ENCODE peak calls at places on chromosome 18, in nine cellular contexts. One of them, this sample, is unnamed. For H4K20me1, the result is how much of the 10 kb centered on the place peaks cover.

GRCh38 chr18:29305516-29305915 is 1128.6 kb upstream of the CDH2 start:
- DNase-seq in GM23248: no peak
- DNase-seq in HCT116: no peak
- DNase-seq in GM23338: no peak
- DNase-seq in neural progenitor cell: no peak
- DNase-seq in hepatocyte: no peak
- DNase-seq in PC-3: no peak
- DNase-seq in SK-N-SH: no peak
- DNase-seq in MM.1S: no peak
- DNase-seq in this sample: no peak

GRCh38 chr18:43671431-43671830 is 394.1 kb upstream of the SYT4 start:
- DNase-seq in GM23248: no peak
- DNase-seq in HCT116: no peak
- DNase-seq in GM23338: no peak
- DNase-seq in neural progenitor cell: no peak
- DNase-seq in hepatocyte: no peak
- DNase-seq in PC-3: peak
- DNase-seq in SK-N-SH: no peak
- DNase-seq in MM.1S: no peak
- DNase-seq in this sample: no peak

GRCh38 chr18:41075212-41075611 is 879.8 kb upstream of the PIK3C3 start:
- DNase-seq in GM23248: peak
- DNase-seq in HCT116: no peak
- DNase-seq in GM23338: no peak
- DNase-seq in neural progenitor cell: peak
- DNase-seq in hepatocyte: peak
- DNase-seq in PC-3: peak
- DNase-seq in SK-N-SH: no peak
- DNase-seq in MM.1S: peak
- DNase-seq in this sample: no peak

GRCh38 chr18:77063256-77063655 is 69.3 kb downstream of the MBP start:
- DNase-seq in GM23248: no peak
- DNase-seq in HCT116: no peak
- DNase-seq in GM23338: peak
- DNase-seq in neural progenitor cell: no peak
- DNase-seq in hepatocyte: no peak
- DNase-seq in PC-3: peak
- DNase-seq in SK-N-SH: no peak
- DNase-seq in MM.1S: peak
- DNase-seq in this sample: peak

GRCh38 chr18:46946656-46947282 is 29.4 kb downstream of the KATNAL2 start:
- DNase-seq in GM23248: peak
- DNase-seq in HCT116: no peak
- DNase-seq in GM23338: peak
- DNase-seq in neural progenitor cell: peak
- DNase-seq in hepatocyte: peak
- DNase-seq in PC-3: no peak
- DNase-seq in SK-N-SH: peak
- DNase-seq in MM.1S: peak
- DNase-seq in this sample: no peak

GRCh38 chr18:60668583-60668982 is 296.0 kb upstream of the MC4R start:
- DNase-seq in GM23248: no peak
- DNase-seq in HCT116: no peak
- DNase-seq in GM23338: peak
- DNase-seq in neural progenitor cell: no peak
- DNase-seq in hepatocyte: no peak
- DNase-seq in PC-3: peak
- DNase-seq in SK-N-SH: no peak
- DNase-seq in MM.1S: no peak
- DNase-seq in this sample: no peak

GRCh38 chr18:58263055-58263732 is 219.2 kb downstream of the NEDD4L start:
- DNase-seq in GM23248: no peak
- DNase-seq in HCT116: peak
- DNase-seq in GM23338: peak
- DNase-seq in neural progenitor cell: no peak
- DNase-seq in hepatocyte: peak
- DNase-seq in PC-3: peak
- DNase-seq in SK-N-SH: no peak
- DNase-seq in MM.1S: no peak
- DNase-seq in this sample: no peak

GRCh38 chr18:68817584-68817983 is 19.7 kb downstream of the CCDC102B start:
- DNase-seq in GM23248: peak
- DNase-seq in HCT116: no peak
- DNase-seq in GM23338: no peak
- DNase-seq in neural progenitor cell: no peak
- DNase-seq in hepatocyte: no peak
- DNase-seq in PC-3: no peak
- DNase-seq in SK-N-SH: no peak
- DNase-seq in MM.1S: no peak
- DNase-seq in this sample: no peak

GRCh38 chr18:2827076-2827475 is 19.7 kb upstream of the EMILIN2 start:
- DNase-seq in GM23248: peak
- DNase-seq in HCT116: no peak
- DNase-seq in GM23338: no peak
- DNase-seq in neural progenitor cell: no peak
- DNase-seq in hepatocyte: no peak
- DNase-seq in PC-3: peak
- DNase-seq in SK-N-SH: no peak
- DNase-seq in MM.1S: no peak
- DNase-seq in this sample: no peak

GRCh38 chr18:70261141-70261788 is 27.6 kb upstream of the SOCS6 start:
- DNase-seq in GM23248: no peak
- DNase-seq in HCT116: no peak
- DNase-seq in GM23338: no peak
- DNase-seq in neural progenitor cell: peak
- DNase-seq in hepatocyte: no peak
- DNase-seq in PC-3: no peak
- DNase-seq in SK-N-SH: no peak
- DNase-seq in MM.1S: no peak
- DNase-seq in this sample: no peak

DNA sequence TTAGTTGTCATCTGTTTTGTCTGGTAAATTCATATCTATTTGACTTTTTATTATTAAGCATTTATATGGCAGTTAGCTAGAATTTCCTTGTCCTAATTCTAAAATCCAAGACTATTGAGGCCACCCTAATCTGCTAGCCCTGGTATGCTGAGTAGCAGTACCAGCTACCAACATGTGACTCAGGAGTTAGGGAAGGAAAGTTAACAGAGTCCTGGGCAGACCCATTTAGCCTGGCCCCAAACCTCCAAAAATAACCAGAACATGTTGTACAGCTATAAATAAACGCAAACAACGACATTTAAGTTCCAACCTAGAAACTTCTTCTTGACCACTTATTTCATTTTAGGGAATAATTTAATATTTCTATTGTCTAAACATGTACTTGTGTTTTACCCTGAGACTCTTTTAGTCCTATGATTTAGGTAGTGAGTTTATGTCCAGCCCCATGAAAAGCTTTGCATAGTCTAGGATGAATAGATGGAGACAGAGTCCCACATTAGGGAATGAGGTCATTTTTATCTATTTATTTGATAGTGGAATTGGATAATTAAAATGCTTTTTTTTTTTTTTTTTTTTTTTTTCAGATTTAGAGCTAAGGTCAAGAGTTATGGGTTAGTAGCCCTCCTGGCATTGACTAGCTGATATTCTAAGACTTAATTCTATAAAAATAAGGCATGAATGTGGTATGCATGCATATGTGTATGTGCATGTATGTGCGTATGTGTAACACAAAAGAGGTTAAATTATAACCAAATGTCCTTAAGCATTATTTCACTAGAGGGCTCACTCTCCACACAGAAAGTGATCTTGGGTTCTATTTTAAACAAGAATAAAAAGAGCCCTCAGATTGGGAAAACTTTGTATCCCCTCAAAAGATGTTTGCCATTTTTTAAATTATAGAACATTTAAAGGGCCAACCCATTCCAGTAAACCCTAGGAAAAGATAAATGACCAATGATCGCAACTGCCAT is 160.0 kb upstream of the MAPRE2 start:
- DNase-seq in GM23248: peak
- DNase-seq in HCT116: no peak
- DNase-seq in GM23338: no peak
- DNase-seq in neural progenitor cell: no peak
- DNase-seq in hepatocyte: peak
- DNase-seq in PC-3: no peak
- DNase-seq in SK-N-SH: no peak
- DNase-seq in MM.1S: no peak
- DNase-seq in this sample: no peak
- TF ChIP-seq EZH2phosphoT487 in GM23248: no peak
- TF ChIP-seq EZH2phosphoT487 in HCT116: no peak
- TF ChIP-seq EZH2phosphoT487 in GM23338: no peak
- TF ChIP-seq EZH2phosphoT487 in neural progenitor cell: no peak
- TF ChIP-seq EZH2phosphoT487 in hepatocyte: no peak
- TF ChIP-seq EZH2phosphoT487 in PC-3: no peak
- TF ChIP-seq EZH2phosphoT487 in SK-N-SH: no peak
- TF ChIP-seq EZH2phosphoT487 in MM.1S: no peak
- TF ChIP-seq EZH2phosphoT487 in this sample: no peak

GRCh38 chr18:23618862-23619387 is 32.6 kb upstream of the NPC1 start:
- DNase-seq in GM23248: no peak
- DNase-seq in HCT116: no peak
- DNase-seq in GM23338: peak
- DNase-seq in neural progenitor cell: peak
- DNase-seq in hepatocyte: peak
- DNase-seq in PC-3: no peak
- DNase-seq in SK-N-SH: no peak
- DNase-seq in MM.1S: no peak
- DNase-seq in this sample: no peak
- H3K4me3 ChIP-seq in GM23248: peak
- H3K4me3 ChIP-seq in HCT116: no peak
- H3K4me3 ChIP-seq in GM23338: peak
- H3K4me3 ChIP-seq in neural progenitor cell: peak
- H3K4me3 ChIP-seq in hepatocyte: peak
- H3K4me3 ChIP-seq in PC-3: no peak
- H3K4me3 ChIP-seq in SK-N-SH: no peak
- H3K4me3 ChIP-seq in MM.1S: no peak
- H3K4me3 ChIP-seq in this sample: no peak

DNA sequence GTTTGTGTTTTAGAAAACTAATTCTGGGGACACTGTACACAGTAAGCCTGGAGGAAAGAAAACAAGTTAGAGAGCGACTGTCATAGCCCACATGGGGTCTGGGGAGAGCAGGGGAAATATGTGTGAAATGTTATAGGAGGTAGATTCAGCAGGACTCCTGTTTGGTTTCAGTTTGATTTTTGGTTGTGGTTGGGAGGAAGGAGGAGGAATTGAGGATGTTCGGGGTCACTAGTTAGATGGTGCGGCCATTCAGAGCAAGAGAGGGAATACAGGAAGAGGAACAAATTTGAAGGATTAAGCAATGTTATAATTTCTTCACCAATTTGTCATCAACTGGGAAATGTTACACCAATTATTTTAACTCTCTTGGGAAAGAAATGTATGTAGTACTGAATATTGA is 25.1 kb downstream of the TTC39C start:
- DNase-seq in GM23248: no peak
- DNase-seq in HCT116: no peak
- DNase-seq in GM23338: no peak
- DNase-seq in neural progenitor cell: no peak
- DNase-seq in hepatocyte: no peak
- DNase-seq in PC-3: no peak
- DNase-seq in SK-N-SH: no peak
- DNase-seq in MM.1S: no peak
- DNase-seq in this sample: no peak
- H4K20me1 ChIP-seq in GM23248: under half
- H4K20me1 ChIP-seq in HCT116: under half
- H4K20me1 ChIP-seq in GM23338: under half
- H4K20me1 ChIP-seq in neural progenitor cell: under half
- H4K20me1 ChIP-seq in hepatocyte: under half
- H4K20me1 ChIP-seq in PC-3: under half
- H4K20me1 ChIP-seq in SK-N-SH: under half
- H4K20me1 ChIP-seq in MM.1S: under half
- H4K20me1 ChIP-seq in this sample: under half

GRCh38 chr18:45589559-45590041 is 25.7 kb upstream of the SLC14A2 start:
- DNase-seq in GM23248: peak
- DNase-seq in HCT116: no peak
- DNase-seq in GM23338: peak
- DNase-seq in neural progenitor cell: peak
- DNase-seq in hepatocyte: no peak
- DNase-seq in PC-3: peak
- DNase-seq in SK-N-SH: peak
- DNase-seq in MM.1S: no peak
- DNase-seq in this sample: no peak

GRCh38 chr18:45588284-45588683 is 27.0 kb upstream of the SLC14A2 start:
- DNase-seq in GM23248: peak
- DNase-seq in HCT116: no peak
- DNase-seq in GM23338: no peak
- DNase-seq in neural progenitor cell: no peak
- DNase-seq in hepatocyte: peak
- DNase-seq in PC-3: no peak
- DNase-seq in SK-N-SH: no peak
- DNase-seq in MM.1S: no peak
- DNase-seq in this sample: no peak

GRCh38 chr18:45590546-45590945 is 24.7 kb upstream of the SLC14A2 start:
- DNase-seq in GM23248: no peak
- DNase-seq in HCT116: no peak
- DNase-seq in GM23338: no peak
- DNase-seq in neural progenitor cell: no peak
- DNase-seq in hepatocyte: no peak
- DNase-seq in PC-3: no peak
- DNase-seq in SK-N-SH: no peak
- DNase-seq in MM.1S: no peak
- DNase-seq in this sample: no peak

GRCh38 chr18:45588831-45589558 is 26.3 kb upstream of the SLC14A2 start:
- DNase-seq in GM23248: peak
- DNase-seq in HCT116: no peak
- DNase-seq in GM23338: no peak
- DNase-seq in neural progenitor cell: no peak
- DNase-seq in hepatocyte: peak
- DNase-seq in PC-3: no peak
- DNase-seq in SK-N-SH: peak
- DNase-seq in MM.1S: no peak
- DNase-seq in this sample: no peak

GRCh38 chr18:45590060-45590537 is 25.2 kb upstream of the SLC14A2 start:
- DNase-seq in GM23248: peak
- DNase-seq in HCT116: no peak
- DNase-seq in GM23338: no peak
- DNase-seq in neural progenitor cell: no peak
- DNase-seq in hepatocyte: peak
- DNase-seq in PC-3: peak
- DNase-seq in SK-N-SH: no peak
- DNase-seq in MM.1S: no peak
- DNase-seq in this sample: no peak
- TF ChIP-seq EZH2phosphoT487 in GM23248: no peak
- TF ChIP-seq EZH2phosphoT487 in HCT116: no peak
- TF ChIP-seq EZH2phosphoT487 in GM23338: no peak
- TF ChIP-seq EZH2phosphoT487 in neural progenitor cell: no peak
- TF ChIP-seq EZH2phosphoT487 in hepatocyte: no peak
- TF ChIP-seq EZH2phosphoT487 in PC-3: no peak
- TF ChIP-seq EZH2phosphoT487 in SK-N-SH: no peak
- TF ChIP-seq EZH2phosphoT487 in MM.1S: no peak
- TF ChIP-seq EZH2phosphoT487 in this sample: no peak

DNA sequence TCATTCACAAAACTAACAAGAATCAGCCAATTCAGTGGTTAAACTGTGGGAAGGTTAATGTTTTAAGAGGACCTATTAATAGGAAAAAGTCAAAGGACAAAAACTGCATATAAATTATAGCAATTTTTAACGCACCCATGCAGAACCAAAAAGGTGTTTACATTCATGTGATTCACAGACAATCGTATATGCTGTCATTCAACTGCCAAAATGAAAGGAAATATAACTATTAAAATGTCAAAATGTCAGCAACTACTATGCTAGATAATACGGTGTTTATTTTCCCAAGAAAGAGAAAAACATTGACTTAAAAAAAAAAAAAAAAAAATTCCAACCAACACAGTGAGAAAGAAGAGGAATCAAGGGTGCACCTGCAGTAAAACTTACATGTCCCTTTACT is 48.5 kb downstream of the DYM start:
- DNase-seq in GM23248: no peak
- DNase-seq in HCT116: no peak
- DNase-seq in GM23338: no peak
- DNase-seq in neural progenitor cell: no peak
- DNase-seq in hepatocyte: no peak
- DNase-seq in PC-3: no peak
- DNase-seq in SK-N-SH: no peak
- DNase-seq in MM.1S: no peak
- DNase-seq in this sample: no peak
- H3K4me3 ChIP-seq in GM23248: no peak
- H3K4me3 ChIP-seq in HCT116: no peak
- H3K4me3 ChIP-seq in GM23338: no peak
- H3K4me3 ChIP-seq in neural progenitor cell: no peak
- H3K4me3 ChIP-seq in hepatocyte: no peak
- H3K4me3 ChIP-seq in PC-3: no peak
- H3K4me3 ChIP-seq in SK-N-SH: no peak
- H3K4me3 ChIP-seq in MM.1S: no peak
- H3K4me3 ChIP-seq in this sample: no peak